ENCODE peak calls at places on chromosome 9, in four cellular contexts. One of them, this sample, is unnamed.

GRCh38 chr9:121744002-121744686 is 92.7 kb downstream of the DAB2IP start:
- DNase-seq in NCI-H774: no peak
- DNase-seq in substantia nigra: no peak
- DNase-seq in HFFc6: peak; percentile 64
- DNase-seq in this sample: peak; percentile 58

GRCh38 chr9:15725953-15726352 is 173.1 kb downstream of the CCDC171 start:
- DNase-seq in NCI-H774: no peak
- DNase-seq in substantia nigra: no peak
- DNase-seq in HFFc6: no peak
- DNase-seq in this sample: no peak

GRCh38 chr9:68999393-69000105 is 14.4 kb downstream of the PRKACG start:
- DNase-seq in NCI-H774: peak; percentile 67
- DNase-seq in substantia nigra: peak; percentile 3
- DNase-seq in HFFc6: peak; percentile 72
- DNase-seq in this sample: peak; percentile 74

GRCh38 chr9:35960029-35960655 is 2.2 kb upstream of the OR2S2 start:
- DNase-seq in NCI-H774: no peak
- DNase-seq in substantia nigra: no peak
- DNase-seq in HFFc6: peak; percentile 24
- DNase-seq in this sample: no peak

GRCh38 chr9:85269811-85270210 is 471.9 kb downstream of the AGTPBP1 start:
- DNase-seq in NCI-H774: no peak
- DNase-seq in substantia nigra: no peak
- DNase-seq in HFFc6: no peak
- DNase-seq in this sample: no peak

GRCh38 chr9:113695901-113696300 is 180.2 kb upstream of the ZNF618 start:
- DNase-seq in NCI-H774: no peak
- DNase-seq in substantia nigra: no peak
- DNase-seq in HFFc6: peak; percentile 33
- DNase-seq in this sample: no peak

GRCh38 chr9:20225841-20226240 is 396.5 kb downstream of the MLLT3 start:
- DNase-seq in NCI-H774: no peak
- DNase-seq in substantia nigra: no peak
- DNase-seq in HFFc6: no peak
- DNase-seq in this sample: no peak

GRCh38 chr9:131516274-131516565 is 13.5 kb downstream of the POMT1 start:
- DNase-seq in NCI-H774: no peak
- DNase-seq in substantia nigra: no peak
- DNase-seq in HFFc6: no peak
- DNase-seq in this sample: no peak

GRCh38 chr9:110933350-110934001 is 104.8 kb downstream of the LPAR1 start:
- DNase-seq in NCI-H774: no peak
- DNase-seq in substantia nigra: no peak
- DNase-seq in HFFc6: no peak
- DNase-seq in this sample: no peak

GRCh38 chr9:131402073-131402472 is 8.2 kb downstream of the PRRC2B start:
- DNase-seq in NCI-H774: no peak
- DNase-seq in substantia nigra: no peak
- DNase-seq in HFFc6: peak; percentile 63
- DNase-seq in this sample: no peak

GRCh38 chr9:12922209-12922914 is 147.5 kb downstream of the LURAP1L start:
- DNase-seq in NCI-H774: no peak
- DNase-seq in substantia nigra: no peak
- DNase-seq in HFFc6: no peak
- DNase-seq in this sample: no peak

GRCh38 chr9:98380065-98380681 is 124.7 kb upstream of the TBC1D2 start:
- DNase-seq in NCI-H774: no peak
- DNase-seq in substantia nigra: no peak
- DNase-seq in HFFc6: peak; percentile 37
- DNase-seq in this sample: no peak

GRCh38 chr9:14899042-14899814 is 11.0 kb downstream of the FREM1 start:
- DNase-seq in NCI-H774: no peak
- DNase-seq in substantia nigra: no peak
- DNase-seq in HFFc6: no peak
- DNase-seq in this sample: no peak

GRCh38 chr9:137114220-137114612 is 317 bp downstream of the DPP7 start:
- DNase-seq in NCI-H774: no peak
- DNase-seq in substantia nigra: no peak
- DNase-seq in HFFc6: no peak
- DNase-seq in this sample: no peak

GRCh38 chr9:110655723-110656641 is 12.6 kb upstream of the MUSK start:
- DNase-seq in NCI-H774: no peak
- DNase-seq in substantia nigra: no peak
- DNase-seq in HFFc6: peak; percentile 29
- DNase-seq in this sample: no peak

GRCh38 chr9:131999692-132000551 is 79.7 kb downstream of the MED27 start:
- DNase-seq in NCI-H774: no peak
- DNase-seq in substantia nigra: no peak
- DNase-seq in HFFc6: peak; percentile 85
- DNase-seq in this sample: no peak

GRCh38 chr9:83620841-83621636 is 1.9 kb upstream of the IDNK start:
- DNase-seq in NCI-H774: peak; percentile 66
- DNase-seq in substantia nigra: no peak
- DNase-seq in HFFc6: peak; percentile 30
- DNase-seq in this sample: peak; percentile 56

GRCh38 chr9:99859395-99859980 is 37.8 kb downstream of the NR4A3 start:
- DNase-seq in NCI-H774: no peak
- DNase-seq in substantia nigra: no peak
- DNase-seq in HFFc6: no peak
- DNase-seq in this sample: no peak

GRCh38 chr9:79201641-79202040 is 370.1 kb upstream of the TLE4 start:
- DNase-seq in NCI-H774: no peak
- DNase-seq in substantia nigra: no peak
- DNase-seq in HFFc6: no peak
- DNase-seq in this sample: no peak

GRCh38 chr9:137077758-137078693 is 709 bp downstream of the UAP1L1 start:
- DNase-seq in NCI-H774: no peak
- DNase-seq in substantia nigra: no peak
- DNase-seq in HFFc6: no peak
- DNase-seq in this sample: no peak

GRCh38 chr9:69504058-69504457 is 168.1 kb downstream of the APBA1 start:
- DNase-seq in NCI-H774: no peak
- DNase-seq in substantia nigra: no peak
- DNase-seq in HFFc6: no peak
- DNase-seq in this sample: no peak

GRCh38 chr9:110578896-110579752 is at the start of gene SVEP1:
- DNase-seq in NCI-H774: no peak
- DNase-seq in substantia nigra: peak; percentile 16
- DNase-seq in HFFc6: peak; percentile 25
- DNase-seq in this sample: peak; percentile 50

GRCh38 chr9:7403839-7404238 is 395.7 kb downstream of the DMAC1 start:
- DNase-seq in NCI-H774: no peak
- DNase-seq in substantia nigra: no peak
- DNase-seq in HFFc6: no peak
- DNase-seq in this sample: no peak

GRCh38 chr9:12776775-12777055 is 1.9 kb downstream of the LURAP1L start:
- DNase-seq in NCI-H774: no peak
- DNase-seq in substantia nigra: no peak
- DNase-seq in HFFc6: peak; percentile 5
- DNase-seq in this sample: no peak

GRCh38 chr9:129549139-129549538 is 71.8 kb downstream of the C9orf50 start:
- DNase-seq in NCI-H774: no peak
- DNase-seq in substantia nigra: no peak
- DNase-seq in HFFc6: no peak
- DNase-seq in this sample: no peak

GRCh38 chr9:128107971-128108783 is 19.4 kb downstream of the PTGES2 start:
- DNase-seq in NCI-H774: no peak
- DNase-seq in substantia nigra: no peak
- DNase-seq in HFFc6: no peak
- DNase-seq in this sample: no peak

GRCh38 chr9:123960965-123961364 is 31.0 kb upstream of the DENND1A start:
- DNase-seq in NCI-H774: no peak
- DNase-seq in substantia nigra: no peak
- DNase-seq in HFFc6: no peak
- DNase-seq in this sample: no peak

This sample was measured in HEK293T.